ENCODE peak calls at places on chromosomes 13 and 19, in four cellular contexts. C is CD8-positive, alpha-beta T cell; U is psoas muscle; Z is transverse colon. T is an unnamed sample.

GRCh38 chr13:112776354-112776753 is 86.5 kb downstream of the ATP11A start:
- DNase-seq in C (no peak), U (no peak), Z (no peak), T (no peak)

GRCh38 chr13:31073859-31074718 is 87.6 kb downstream of the HSPH1 start:
- DNase-seq in C (no peak), U (no peak), Z (no peak), T (no peak)

GRCh38 chr13:98528663-98529064 is 48.2 kb downstream of the STK24 start:
- DNase-seq in C (no peak), U (peak), Z (no peak), T (peak)

GRCh38 chr19:50992666-50993035 is 8.8 kb downstream of the KLK8 start:
- DNase-seq in C (no peak), U (no peak), Z (no peak), T (no peak)

GRCh38 chr19:4557971-4558941 is 1.2 kb downstream of the SEMA6B start:
- DNase-seq in C (peak), U (no peak), Z (peak), T (no peak)

GRCh38 chr19:14544047-14544446 is 14.7 kb downstream of the TECR start:
- DNase-seq in C (no peak), U (no peak), Z (no peak), T (no peak)

GRCh38 chr19:12126707-12127106 is 13.4 kb downstream of the ZNF20 start:
- DNase-seq in C (no peak), U (no peak), Z (no peak), T (no peak)

GRCh38 chr19:19304186-19304975 is 15.9 kb downstream of the SUGP1 start:
- DNase-seq in C (no peak), U (no peak), Z (no peak), T (no peak)

GRCh38 chr19:1511989-1512338 is 855 bp downstream of the ADAMTSL5 start:
- DNase-seq in C (no peak), U (no peak), Z (no peak), T (no peak)

GRCh38 chr19:39824143-39825092 is 9.5 kb downstream of the DYRK1B start:
- DNase-seq in C (peak), U (peak), Z (peak), T (peak)

GRCh38 chr13:26062853-26063444 is 11.1 kb upstream of the SHISA2 start:
- DNase-seq in C (no peak), U (no peak), Z (peak), T (peak)

GRCh38 chr19:11168568-11168967 is 13.0 kb upstream of the SPC24 start:
- DNase-seq in C (no peak), U (no peak), Z (no peak), T (peak)

GRCh38 chr19:45765365-45766292 is 3.4 kb downstream of the SIX5 start:
- DNase-seq in C (no peak), U (no peak), Z (no peak), T (no peak)

GRCh38 chr13:114107686-114108081 is 24.7 kb downstream of the RASA3 start:
- DNase-seq in C (no peak), U (peak), Z (peak), T (no peak)

GRCh38 chr13:44969858-44970484 is 19.3 kb downstream of the NUFIP1 start:
- DNase-seq in C (no peak), U (no peak), Z (no peak), T (peak)

GRCh38 chr19:48738557-48739399 is 1.6 kb downstream of the RASIP1 start:
- DNase-seq in C (peak), U (peak), Z (peak), T (peak)

GRCh38 chr13:70960841-70961443 is 852.7 kb upstream of the KLHL1 start:
- DNase-seq in C (no peak), U (no peak), Z (no peak), T (no peak)

GRCh38 chr19:29040951-29041350 is 172.0 kb downstream of the UQCRFS1 start:
- DNase-seq in C (no peak), U (no peak), Z (no peak), T (no peak)

GRCh38 chr13:74110053-74110452 is 24.2 kb downstream of the KLF12 start:
- DNase-seq in C (no peak), U (no peak), Z (peak), T (no peak)

GRCh38 chr13:47039106-47039505 is 142.3 kb upstream of the HTR2A start:
- DNase-seq in C (no peak), U (no peak), Z (no peak), T (peak)

GRCh38 chr19:48490980-48491792 is 20.4 kb downstream of the LMTK3 start:
- DNase-seq in C (peak), U (peak), Z (peak), T (peak)

GRCh38 chr19:49196527-49197240 is 39.1 kb downstream of the TRPM4 start:
- DNase-seq in C (no peak), U (peak), Z (peak), T (no peak)

GRCh38 chr13:101978546-101979315 is 423.1 kb downstream of the FGF14 start:
- DNase-seq in C (no peak), U (no peak), Z (no peak), T (no peak)

GRCh38 chr13:22821589-22821988 is 359.2 kb upstream of the SGCG start:
- DNase-seq in C (no peak), U (no peak), Z (no peak), T (no peak)

GRCh38 chr13:48790199-48790598 is 136.5 kb downstream of the CYSLTR2 start:
- DNase-seq in C (no peak), U (no peak), Z (no peak), T (no peak)

GRCh38 chr13:40287428-40287827 is 379.0 kb downstream of the FOXO1 start:
- DNase-seq in C (no peak), U (no peak), Z (no peak), T (no peak)

GRCh38 chr19:50030937-50031336 is 5.1 kb downstream of the ZNF473 start:
- DNase-seq in C (no peak), U (no peak), Z (no peak), T (no peak)

GRCh38 chr19:16161848-16162247 is 11.5 kb downstream of the CIB3 start:
- DNase-seq in C (no peak), U (no peak), Z (no peak), T (peak)

GRCh38 chr19:39599116-39599515 is 3.2 kb upstream of the LGALS13 start:
- DNase-seq in C (no peak), U (no peak), Z (no peak), T (peak)

GRCh38 chr19:49613374-49613773 is 22.4 kb downstream of the PRR12 start:
- DNase-seq in C (no peak), U (no peak), Z (no peak), T (no peak)

GRCh38 chr13:49369876-49370275 is 74.0 kb downstream of the CAB39L start:
- DNase-seq in C (no peak), U (no peak), Z (no peak), T (no peak)

GRCh38 chr13:104592127-104592526 is 1525.9 kb upstream of the SLC10A2 start:
- DNase-seq in C (no peak), U (no peak), Z (no peak), T (peak)

GRCh38 chr19:1102407-1103106 is 1.2 kb upstream of the GPX4 start:
- DNase-seq in C (no peak), U (no peak), Z (peak), T (peak)

GRCh38 chr13:24500977-24501376 is 11.6 kb downstream of the PARP4 start:
- DNase-seq in C (no peak), U (no peak), Z (no peak), T (peak)

GRCh38 chr13:41457589-41458186 is 338 bp downstream of the RGCC start:
- DNase-seq in C (peak), U (peak), Z (no peak), T (no peak)

GRCh38 chr13:41459754-41460111 is 2.4 kb downstream of the RGCC start:
- DNase-seq in C (no peak), U (no peak), Z (no peak), T (no peak)

GRCh38 chr13:41456768-41457588 is at the start of gene RGCC:
- DNase-seq in C (peak), U (peak), Z (peak), T (peak)

GRCh38 chr13:41458939-41459753 is 1.8 kb downstream of the RGCC start:
- DNase-seq in C (peak), U (no peak), Z (peak), T (peak)

DNA sequence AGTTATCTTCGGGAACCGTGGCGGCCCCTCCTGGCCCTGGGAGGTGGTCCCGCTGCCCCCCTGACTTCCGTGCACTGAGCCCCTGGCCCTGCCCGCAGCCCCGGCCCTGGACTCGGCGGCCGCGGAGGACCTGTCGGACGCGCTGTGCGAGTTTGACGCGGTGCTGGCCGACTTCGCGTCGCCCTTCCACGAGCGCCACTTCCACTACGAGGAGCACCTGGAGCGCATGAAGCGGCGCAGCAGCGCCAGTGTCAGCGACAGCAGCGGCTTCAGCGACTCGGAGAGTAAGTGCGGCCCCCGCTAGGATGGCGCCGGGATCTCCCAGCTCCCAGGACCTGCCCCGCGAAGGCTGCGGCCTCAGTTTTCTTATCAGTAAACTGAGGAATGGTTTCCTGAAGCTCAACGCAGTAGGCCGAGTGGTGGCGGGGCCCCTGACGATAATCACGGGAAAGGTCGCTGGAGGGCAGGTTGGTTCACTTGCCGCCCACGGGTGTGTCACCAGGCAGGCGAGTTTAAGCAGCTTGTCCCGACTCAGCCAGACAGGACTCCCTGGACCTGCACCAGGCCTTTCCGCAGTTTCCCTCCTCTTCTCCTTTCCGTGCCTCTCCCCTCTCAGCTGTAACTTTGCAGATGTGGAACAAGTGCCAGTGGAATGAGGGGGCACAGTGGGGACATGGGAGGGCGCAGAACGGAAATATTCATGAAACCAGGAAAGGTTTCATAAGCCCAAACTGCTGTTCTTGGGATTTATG is 1.0 kb downstream of the RGCC start:
- DNase-seq in C (peak), U (peak), Z (peak), T (no peak)
- H3K27ac ChIP-seq in C (peak), U (peak), Z (peak), T (no peak)

DNA sequence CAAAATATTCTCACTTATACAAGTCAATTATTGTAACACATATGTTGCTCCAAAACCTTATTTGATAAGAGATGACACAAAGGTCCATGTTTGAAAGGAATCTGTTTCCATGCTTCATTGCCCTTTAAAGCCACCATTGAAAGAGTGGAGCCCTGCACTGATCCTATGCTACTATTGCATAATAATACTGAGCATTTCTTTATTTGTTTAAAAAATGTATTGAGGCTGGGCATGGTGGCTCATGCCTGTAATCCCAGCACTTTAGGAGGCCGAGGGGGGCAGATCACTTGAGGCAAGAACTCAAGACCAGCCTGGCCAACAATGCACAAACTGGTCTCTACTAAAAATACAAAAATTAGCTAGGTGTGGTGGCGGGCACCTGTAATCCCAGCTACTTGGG is 178.8 kb upstream of the STARD13 start:
- DNase-seq in C (no peak), U (no peak), Z (no peak), T (no peak)
- TF ChIP-seq CTCF in C (no peak), U (no peak), Z (no peak), T (no peak)

GRCh38 chr19:3368848-3369336 is 2.5 kb downstream of the NFIC start:
- DNase-seq in C (no peak), U (no peak), Z (no peak), T (no peak)

GRCh38 chr19:3366104-3366760 is at the start of gene NFIC:
- DNase-seq in C (no peak), U (peak), Z (peak), T (peak)

GRCh38 chr19:3368441-3368795 is 2.0 kb downstream of the NFIC start:
- DNase-seq in C (no peak), U (peak), Z (no peak), T (no peak)

GRCh38 chr19:3366761-3367571 is 583 bp downstream of the NFIC start:
- DNase-seq in C (no peak), U (peak), Z (peak), T (no peak)

DNA sequence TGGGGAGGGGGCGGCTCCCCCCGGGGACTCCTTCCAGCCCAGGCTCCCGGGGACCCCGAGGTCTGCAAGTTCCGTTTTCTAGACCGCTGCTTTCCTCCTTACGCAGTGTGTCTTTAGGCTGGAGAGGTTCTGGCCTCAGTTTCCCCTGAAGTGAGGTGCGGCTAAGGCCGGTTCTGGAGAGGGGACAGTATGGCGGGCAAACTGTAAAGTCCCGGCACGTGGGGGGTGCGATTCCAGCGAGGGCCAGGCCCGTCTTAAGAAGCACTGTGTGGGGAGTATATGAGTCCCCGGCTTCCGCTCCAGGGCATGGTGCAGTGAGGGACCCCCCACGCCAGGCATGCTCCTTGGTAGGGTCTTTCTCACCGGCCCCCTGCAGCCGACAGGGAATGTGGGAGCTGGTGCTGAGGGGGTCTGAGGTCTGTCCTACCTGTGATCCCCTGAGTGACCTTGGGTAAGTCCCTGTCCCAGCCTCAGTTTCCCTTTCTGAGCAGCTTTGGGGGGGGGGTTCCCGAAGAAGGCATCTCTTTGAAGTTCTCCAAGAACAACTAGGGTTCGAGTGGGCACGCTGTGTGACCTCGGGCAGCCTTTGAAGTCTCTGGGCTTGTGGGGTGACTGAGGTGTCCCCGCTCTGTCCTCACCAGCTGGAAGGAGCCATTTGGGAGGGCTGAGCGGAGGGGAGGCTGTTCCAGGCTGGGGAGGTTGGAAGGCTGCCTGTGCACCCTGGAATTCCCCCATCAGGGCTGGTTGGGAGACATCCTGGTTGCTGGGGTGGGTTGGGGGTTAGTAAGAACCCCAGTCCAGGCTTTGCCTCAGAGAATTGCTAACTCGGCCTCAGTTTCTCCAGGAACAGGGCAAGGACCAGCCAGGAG is 1.4 kb downstream of the NFIC start:
- DNase-seq in C (no peak), U (peak), Z (no peak), T (no peak)
- H3K27ac ChIP-seq in C (no peak), U (peak), Z (peak), T (peak)

DNA sequence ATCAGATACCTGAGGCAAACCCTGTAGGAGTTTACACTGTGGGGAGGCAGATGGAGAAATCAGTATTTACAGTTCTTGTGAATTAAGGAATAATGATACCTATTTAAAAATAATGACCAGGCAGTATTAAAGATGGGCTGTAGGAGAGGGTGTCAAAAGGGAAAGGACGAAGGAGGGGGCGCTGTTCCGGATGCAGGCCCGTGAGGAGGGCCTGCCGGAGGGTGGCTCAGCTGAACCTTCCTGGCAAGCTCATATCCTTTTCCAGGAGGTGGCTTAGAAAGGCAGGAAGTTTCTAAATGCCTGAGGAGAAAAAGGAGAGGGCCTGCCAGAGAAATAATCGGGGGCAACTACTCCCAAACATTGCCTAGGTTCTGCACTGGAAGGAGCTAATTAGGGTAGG is 46.6 kb downstream of the MBNL2 start:
- DNase-seq in C (no peak), U (no peak), Z (no peak), T (no peak)
- TF ChIP-seq CTCF in C (no peak), U (no peak), Z (no peak), T (no peak)

DNA sequence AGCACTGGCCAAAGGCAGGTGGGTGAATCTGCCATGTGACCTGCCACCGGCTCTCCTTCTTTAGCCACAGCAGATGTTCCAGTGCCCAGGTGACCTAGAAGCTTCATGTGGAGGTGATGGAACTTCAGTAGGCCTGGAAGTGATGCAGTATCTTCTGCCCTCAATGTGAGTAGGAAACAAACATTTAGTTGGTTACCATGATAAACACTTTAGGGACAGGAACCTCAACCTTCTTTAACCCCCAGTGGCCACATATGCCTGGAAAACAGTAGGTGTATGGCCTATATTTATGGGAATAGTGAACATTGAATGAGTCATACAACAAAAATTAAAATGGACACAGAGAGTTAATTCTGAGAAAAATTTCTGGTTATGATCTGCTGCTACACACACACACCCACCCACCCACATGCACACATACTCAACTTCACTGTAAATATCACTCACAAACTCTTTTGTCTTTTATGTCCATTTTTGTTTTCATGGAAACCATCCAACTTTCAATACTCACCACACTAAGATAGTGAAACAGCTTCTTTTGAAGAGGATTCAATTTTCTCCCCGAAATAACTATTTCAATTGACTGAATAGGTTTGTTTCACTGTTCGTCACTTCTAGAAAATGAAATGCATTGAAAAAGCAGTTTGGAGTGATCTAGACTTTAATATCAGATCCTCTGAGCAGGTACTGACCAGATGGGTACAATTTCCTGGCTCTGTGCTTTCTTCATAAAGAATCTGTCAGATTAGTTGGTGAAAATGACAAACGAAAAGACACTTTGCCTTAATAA is 97.3 kb downstream of the STARD13 start:
- DNase-seq in C (no peak), U (no peak), Z (no peak), T (no peak)
- H3K27ac ChIP-seq in C (no peak), U (no peak), Z (peak), T (no peak)